ENCODE peak calls at places on chromosomes 11 and 22, in four cellular contexts. One of them, this sample, is unnamed.

GRCh38 chr11:70612459-70613141 is 214.3 kb downstream of the CTTN start:
- DNase-seq in activated B cell treated with CpG ODN at 0.5 μM for 24 hours: no peak
- DNase-seq in GM13977: no peak
- DNase-seq in heart left ventricle: no peak
- DNase-seq in this sample: no peak

GRCh38 chr22:23280356-23281052 is 100.2 kb downstream of the BCR start:
- DNase-seq in activated B cell treated with CpG ODN at 0.5 μM for 24 hours: no peak
- DNase-seq in GM13977: no peak
- DNase-seq in heart left ventricle: no peak
- DNase-seq in this sample: no peak

GRCh38 chr22:35634015-35634414 is 14.2 kb upstream of the APOL6 start:
- DNase-seq in heart left ventricle: no peak
- DNase-seq in activated B cell treated with CpG ODN at 0.5 μM for 24 hours: no peak
- DNase-seq in GM13977: no peak
- DNase-seq in this sample: no peak

GRCh38 chr22:18156878-18157713 is 7.1 kb downstream of the USP18 start:
- DNase-seq in heart left ventricle: peak
- DNase-seq in GM13977: peak
- DNase-seq in activated B cell treated with CpG ODN at 0.5 μM for 24 hours: no peak
- DNase-seq in this sample: peak

GRCh38 chr11:120357620-120358019 is 21.4 kb downstream of the ARHGEF12 start:
- DNase-seq in activated B cell treated with CpG ODN at 0.5 μM for 24 hours: no peak
- DNase-seq in heart left ventricle: no peak
- DNase-seq in GM13977: no peak
- DNase-seq in this sample: no peak

GRCh38 chr11:105132716-105133511 is 6.7 kb downstream of the CARD18 start:
- DNase-seq in GM13977: no peak
- DNase-seq in activated B cell treated with CpG ODN at 0.5 μM for 24 hours: no peak
- DNase-seq in heart left ventricle: no peak
- DNase-seq in this sample: no peak

GRCh38 chr11:122696662-122697061 is 41.1 kb downstream of the UBASH3B start:
- DNase-seq in activated B cell treated with CpG ODN at 0.5 μM for 24 hours: no peak
- DNase-seq in GM13977: peak
- DNase-seq in heart left ventricle: no peak
- DNase-seq in this sample: no peak

GRCh38 chr22:33909075-33909458 is 11.2 kb downstream of the LARGE1 start:
- DNase-seq in heart left ventricle: peak
- DNase-seq in activated B cell treated with CpG ODN at 0.5 μM for 24 hours: no peak
- DNase-seq in GM13977: no peak
- DNase-seq in this sample: no peak

GRCh38 chr11:70090989-70091388 is 12.9 kb downstream of the ANO1 start:
- DNase-seq in heart left ventricle: peak
- DNase-seq in activated B cell treated with CpG ODN at 0.5 μM for 24 hours: no peak
- DNase-seq in GM13977: no peak
- DNase-seq in this sample: no peak

GRCh38 chr22:20201837-20202392 is 51.1 kb upstream of the CCDC188 start:
- DNase-seq in activated B cell treated with CpG ODN at 0.5 μM for 24 hours: no peak
- DNase-seq in GM13977: no peak
- DNase-seq in heart left ventricle: no peak
- DNase-seq in this sample: no peak

GRCh38 chr11:66884443-66884842 is 27.6 kb downstream of the LRFN4 start:
- DNase-seq in heart left ventricle: no peak
- DNase-seq in activated B cell treated with CpG ODN at 0.5 μM for 24 hours: no peak
- DNase-seq in GM13977: no peak
- DNase-seq in this sample: no peak

GRCh38 chr22:47294222-47294532 is 531.7 kb downstream of the TBC1D22A start:
- DNase-seq in heart left ventricle: peak
- DNase-seq in GM13977: no peak
- DNase-seq in activated B cell treated with CpG ODN at 0.5 μM for 24 hours: no peak
- DNase-seq in this sample: no peak

GRCh38 chr11:70569173-70569890 is 171.0 kb downstream of the CTTN start:
- DNase-seq in activated B cell treated with CpG ODN at 0.5 μM for 24 hours: no peak
- DNase-seq in heart left ventricle: no peak
- DNase-seq in GM13977: no peak
- DNase-seq in this sample: no peak

GRCh38 chr22:41596776-41597634 is 7.4 kb upstream of the PMM1 start:
- DNase-seq in GM13977: no peak
- DNase-seq in activated B cell treated with CpG ODN at 0.5 μM for 24 hours: no peak
- DNase-seq in heart left ventricle: peak
- DNase-seq in this sample: peak

GRCh38 chr22:49800408-49801238 is 27.1 kb downstream of the BRD1 start:
- DNase-seq in GM13977: no peak
- DNase-seq in heart left ventricle: no peak
- DNase-seq in activated B cell treated with CpG ODN at 0.5 μM for 24 hours: no peak
- DNase-seq in this sample: no peak
- TF ChIP-seq CTCF in GM13977: no peak
- TF ChIP-seq CTCF in heart left ventricle: peak
- TF ChIP-seq CTCF in activated B cell treated with CpG ODN at 0.5 μM for 24 hours: no peak
- TF ChIP-seq CTCF in this sample: no peak

GRCh38 chr11:118180300-118180703 is 3.9 kb upstream of the SCN2B start:
- DNase-seq in activated B cell treated with CpG ODN at 0.5 μM for 24 hours: no peak
- DNase-seq in heart left ventricle: peak
- DNase-seq in GM13977: peak
- DNase-seq in this sample: peak
- TF ChIP-seq CTCF in activated B cell treated with CpG ODN at 0.5 μM for 24 hours: no peak
- TF ChIP-seq CTCF in heart left ventricle: no peak
- TF ChIP-seq CTCF in GM13977: no peak
- TF ChIP-seq CTCF in this sample: no peak

GRCh38 chr22:50547231-50547851 is 1.6 kb downstream of the KLHDC7B start:
- DNase-seq in heart left ventricle: no peak
- DNase-seq in activated B cell treated with CpG ODN at 0.5 μM for 24 hours: no peak
- DNase-seq in GM13977: peak
- DNase-seq in this sample: no peak

GRCh38 chr22:50544078-50544745 is 1.5 kb upstream of the KLHDC7B start:
- DNase-seq in activated B cell treated with CpG ODN at 0.5 μM for 24 hours: peak
- DNase-seq in heart left ventricle: peak
- DNase-seq in GM13977: peak
- DNase-seq in this sample: peak

GRCh38 chr22:50546326-50547230 is 879 bp downstream of the KLHDC7B start:
- DNase-seq in heart left ventricle: no peak
- DNase-seq in GM13977: peak
- DNase-seq in activated B cell treated with CpG ODN at 0.5 μM for 24 hours: no peak
- DNase-seq in this sample: no peak

GRCh38 chr22:50544746-50545253 is 899 bp upstream of the KLHDC7B start:
- DNase-seq in activated B cell treated with CpG ODN at 0.5 μM for 24 hours: no peak
- DNase-seq in GM13977: peak
- DNase-seq in heart left ventricle: no peak
- DNase-seq in this sample: no peak

GRCh38 chr22:50545522-50546325 is at the start of gene KLHDC7B:
- DNase-seq in activated B cell treated with CpG ODN at 0.5 μM for 24 hours: no peak
- DNase-seq in heart left ventricle: no peak
- DNase-seq in GM13977: peak
- DNase-seq in this sample: no peak
- TF ChIP-seq CTCF in activated B cell treated with CpG ODN at 0.5 μM for 24 hours: no peak
- TF ChIP-seq CTCF in heart left ventricle: no peak
- TF ChIP-seq CTCF in GM13977: no peak
- TF ChIP-seq CTCF in this sample: no peak

GRCh38 chr11:101914349-101914736 is 467 bp upstream of the CEP126 start:
- DNase-seq in heart left ventricle: no peak
- DNase-seq in activated B cell treated with CpG ODN at 0.5 μM for 24 hours: no peak
- DNase-seq in GM13977: no peak
- DNase-seq in this sample: no peak

GRCh38 chr11:101916422-101916821 is at the start of gene ANGPTL5:
- DNase-seq in heart left ventricle: no peak
- DNase-seq in activated B cell treated with CpG ODN at 0.5 μM for 24 hours: no peak
- DNase-seq in GM13977: no peak
- DNase-seq in this sample: no peak

GRCh38 chr11:101915811-101916291 is 471 bp downstream of the ANGPTL5 start:
- DNase-seq in activated B cell treated with CpG ODN at 0.5 μM for 24 hours: no peak
- DNase-seq in heart left ventricle: no peak
- DNase-seq in GM13977: peak
- DNase-seq in this sample: no peak

GRCh38 chr11:101913631-101914030 is 1.2 kb upstream of the CEP126 start:
- DNase-seq in GM13977: no peak
- DNase-seq in heart left ventricle: no peak
- DNase-seq in activated B cell treated with CpG ODN at 0.5 μM for 24 hours: no peak
- DNase-seq in this sample: no peak

GRCh38 chr11:101914737-101915426 is at the start of gene CEP126:
- DNase-seq in heart left ventricle: peak
- DNase-seq in GM13977: peak
- DNase-seq in activated B cell treated with CpG ODN at 0.5 μM for 24 hours: peak
- DNase-seq in this sample: peak
- TF ChIP-seq CTCF in heart left ventricle: peak
- TF ChIP-seq CTCF in GM13977: peak
- TF ChIP-seq CTCF in activated B cell treated with CpG ODN at 0.5 μM for 24 hours: no peak
- TF ChIP-seq CTCF in this sample: peak

GRCh38 chr11:62122076-62122475 is 1.7 kb upstream of the INCENP start:
- DNase-seq in heart left ventricle: no peak
- DNase-seq in GM13977: no peak
- DNase-seq in activated B cell treated with CpG ODN at 0.5 μM for 24 hours: no peak
- DNase-seq in this sample: no peak

GRCh38 chr11:62123669-62124185 is at the start of gene INCENP:
- DNase-seq in heart left ventricle: peak
- DNase-seq in activated B cell treated with CpG ODN at 0.5 μM for 24 hours: peak
- DNase-seq in GM13977: peak
- DNase-seq in this sample: peak

GRCh38 chr11:62125316-62125715 is 1.5 kb downstream of the INCENP start:
- DNase-seq in GM13977: no peak
- DNase-seq in activated B cell treated with CpG ODN at 0.5 μM for 24 hours: no peak
- DNase-seq in heart left ventricle: no peak
- DNase-seq in this sample: no peak

GRCh38 chr11:62125881-62126280 is 2.1 kb downstream of the INCENP start:
- DNase-seq in heart left ventricle: no peak
- DNase-seq in GM13977: no peak
- DNase-seq in activated B cell treated with CpG ODN at 0.5 μM for 24 hours: no peak
- DNase-seq in this sample: peak

DNA sequence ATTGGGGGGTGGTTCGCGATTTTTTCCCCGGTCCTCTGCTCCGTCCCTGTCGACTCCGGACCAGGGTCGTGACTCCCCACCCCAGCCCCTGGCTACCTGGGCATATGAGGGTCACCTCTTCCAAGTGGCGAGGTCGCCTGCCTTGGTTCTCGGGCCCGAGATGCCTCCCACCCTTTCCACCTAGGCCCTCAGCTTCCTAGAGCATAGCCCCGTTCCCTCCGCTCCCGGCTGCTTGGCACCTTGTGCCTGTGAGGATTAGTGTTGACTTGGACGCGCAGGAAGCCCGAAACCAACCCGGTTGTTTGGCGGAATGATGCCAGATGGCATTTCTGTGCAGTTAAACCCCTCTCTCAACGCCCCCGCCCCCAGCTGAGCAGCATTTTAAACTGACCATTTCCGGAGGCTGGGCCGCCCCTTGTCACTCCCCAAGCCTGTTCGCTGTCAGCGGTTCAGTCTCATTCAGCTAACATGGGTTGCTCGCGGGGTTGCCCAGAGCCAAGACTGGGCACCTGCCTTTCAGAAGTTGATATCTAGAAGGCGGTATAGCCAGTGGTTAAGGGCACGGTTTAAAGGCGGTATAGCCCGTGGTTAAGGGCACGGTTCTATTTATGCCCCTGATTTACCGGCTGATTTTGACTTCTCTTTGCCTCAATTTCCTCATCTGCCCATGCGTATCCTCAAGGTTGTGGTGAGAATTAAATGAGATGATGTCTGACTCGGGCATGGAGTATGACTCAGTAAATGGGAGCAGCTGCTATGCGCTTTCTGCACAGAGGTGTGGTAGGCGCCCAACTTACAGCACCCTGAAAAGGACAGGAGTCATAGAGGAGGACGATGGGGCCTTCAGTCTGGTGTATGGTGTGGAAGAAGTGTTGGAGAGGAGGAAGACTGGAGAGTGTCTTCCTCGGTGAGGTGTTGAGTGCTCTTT is 639 bp downstream of the INCENP start:
- DNase-seq in activated B cell treated with CpG ODN at 0.5 μM for 24 hours: no peak
- DNase-seq in heart left ventricle: peak
- DNase-seq in GM13977: peak
- DNase-seq in this sample: peak
- TF ChIP-seq CTCF in activated B cell treated with CpG ODN at 0.5 μM for 24 hours: no peak
- TF ChIP-seq CTCF in heart left ventricle: no peak
- TF ChIP-seq CTCF in GM13977: no peak
- TF ChIP-seq CTCF in this sample: no peak